ENCODE peak calls at places on chromosomes 1 and 21, in five cellular contexts. Y is activated naive CD4-positive, alpha-beta T cell treated with anti-CD3 and anti-CD28 coated beads for 36 hours; C is psoas muscle; Q is foreskin fibroblast; H is B cell. R is an unnamed sample.
A peak's percentile ranks its signal among the peaks of the same experiment; 100 is the strongest.

GRCh38 chr1:147804942-147805723 is 44.7 kb upstream of the GJA5 start:
- DNase-seq in Q (no peak), Y (no peak), C (no peak), H (no peak), R (no peak)

GRCh38 chr1:47906009-47906432 is 91.2 kb downstream of the TRABD2B start:
- DNase-seq in Y (no peak), C (no peak), H (no peak), Q (peak; percentile 77), R (peak; percentile 22)

GRCh38 chr1:210446479-210446878 is 117.8 kb downstream of the HHAT start:
- DNase-seq in C (no peak), Y (peak; percentile 97), H (no peak), Q (peak; percentile 30), R (no peak)

GRCh38 chr1:159067699-159068621 is 8.6 kb downstream of the AIM2 start:
- DNase-seq in Y (peak; percentile 31), H (peak; percentile 59), Q (no peak), C (no peak), R (no peak)

GRCh38 chr1:6180215-6180577 is at the start of gene CHD5:
- DNase-seq in H (peak; percentile 68), Y (no peak), Q (peak; percentile 46), C (no peak), R (no peak)

GRCh38 chr1:76607712-76608111 is 259.6 kb upstream of the ST6GALNAC5 start:
- DNase-seq in Y (no peak), Q (no peak), H (no peak), C (no peak), R (no peak)

GRCh38 chr1:161727343-161727924 is 6.1 kb downstream of the FCRLB start:
- DNase-seq in Y (peak; percentile 38), C (no peak), Q (peak; percentile 78), H (no peak), R (no peak)

GRCh38 chr1:1989102-1989542 is 14.5 kb downstream of the CFAP74 start:
- DNase-seq in Q (no peak), C (no peak), Y (no peak), H (no peak), R (no peak)

GRCh38 chr1:53107570-53108322 is 34.7 kb downstream of the SLC1A7 start:
- DNase-seq in Q (peak; percentile 41), C (no peak), H (no peak), Y (no peak), R (no peak)

GRCh38 chr21:16570856-16571255 is 841.1 kb downstream of the USP25 start:
- DNase-seq in Q (no peak), H (no peak), C (no peak), Y (no peak), R (no peak)

GRCh38 chr1:234853906-234854647 is 244.1 kb upstream of the IRF2BP2 start:
- DNase-seq in C (no peak), Q (peak; percentile 37), H (no peak), Y (no peak), R (no peak)

GRCh38 chr1:183694035-183694434 is 40.9 kb upstream of the APOBEC4 start:
- DNase-seq in H (no peak), Y (no peak), Q (no peak), C (no peak), R (no peak)

GRCh38 chr1:198483006-198483405 is 57.5 kb downstream of the ATP6V1G3 start:
- DNase-seq in Q (no peak), Y (no peak), C (no peak), H (no peak), R (no peak)

GRCh38 chr1:72366473-72366872 is 84.1 kb upstream of the NEGR1 start:
- DNase-seq in Q (peak; percentile 77), Y (no peak), C (peak; percentile 41), H (no peak), R (no peak)

GRCh38 chr1:25135903-25136302 is 96.4 kb downstream of the SYF2 start:
- DNase-seq in C (no peak), H (no peak), Q (no peak), Y (no peak), R (no peak)

GRCh38 chr1:9784508-9785133 is 39.1 kb downstream of the CLSTN1 start:
- DNase-seq in H (peak; percentile 48), Q (peak; percentile 58), C (no peak), Y (peak; percentile 85), R (peak; percentile 58)

GRCh38 chr1:87466621-87467020 is 137.9 kb downstream of the LMO4 start:
- DNase-seq in C (no peak), Y (no peak), H (no peak), Q (no peak), R (no peak)

GRCh38 chr1:159921700-159922498 is 3.4 kb downstream of the TAGLN2 start:
- DNase-seq in H (no peak), C (no peak), Y (peak; percentile 49), Q (no peak), R (no peak)

GRCh38 chr1:16352842-16353535 is 709 bp upstream of the FBXO42 start:
- DNase-seq in H (no peak), Q (no peak), Y (no peak), C (no peak), R (no peak)

GRCh38 chr1:59136541-59137335 is 160.2 kb upstream of the FGGY start:
- DNase-seq in C (peak; percentile 78), Y (no peak), H (no peak), Q (peak; percentile 65), R (no peak)

GRCh38 chr1:205430631-205431305 is 8.9 kb upstream of the LEMD1 start:
- DNase-seq in H (peak; percentile 80), C (peak; percentile 76), Y (peak; percentile 75), Q (peak; percentile 52), R (no peak)

GRCh38 chr21:39660596-39660995 is 47.9 kb downstream of the B3GALT5 start:
- DNase-seq in C (no peak), Y (no peak), H (no peak), Q (peak; percentile 92), R (no peak)

GRCh38 chr1:180598333-180598979 is 33.4 kb upstream of the XPR1 start:
- DNase-seq in Q (no peak), H (no peak), Y (no peak), C (no peak), R (no peak)

GRCh38 chr1:206631085-206631509 is 4.2 kb upstream of the DYRK3 start:
- DNase-seq in Y (peak; percentile 60), Q (peak; percentile 80), H (peak; percentile 55), C (peak; percentile 53), R (peak; percentile 88)

GRCh38 chr1:219086956-219087469 is 86.7 kb upstream of the LYPLAL1 start:
- DNase-seq in C (no peak), Y (no peak), Q (peak; percentile 31), H (no peak), R (no peak)

GRCh38 chr1:160726114-160726497 is 12.9 kb upstream of the SLAMF7 start:
- DNase-seq in Y (no peak), C (no peak), H (no peak), Q (no peak), R (no peak)

GRCh38 chr1:15937706-15938168 is 38.2 kb downstream of the ZBTB17 start:
- DNase-seq in Q (peak; percentile 63), H (no peak), Y (no peak), C (no peak), R (no peak)

GRCh38 chr1:31387612-31388011 is 14.7 kb upstream of the FABP3 start:
- DNase-seq in Q (peak; percentile 60), Y (no peak), C (no peak), H (no peak), R (no peak)